ENCODE peak calls at places on chromosome 14, in four cellular contexts. One of them, this sample, is unnamed.
A peak's percentile ranks its signal among the peaks of the same experiment; 100 is the strongest.

GRCh38 chr14:88013750-88014349 is 8.9 kb downstream of the GPR65 start:
- DNase-seq in islet precursor cell: peak; percentile 83
- DNase-seq in Right ventricle myocardium superior: peak; percentile 65
- DNase-seq in hypothalamus: peak; percentile 68
- DNase-seq in this sample: peak; percentile 74

GRCh38 chr14:59159169-59159568 is 29.3 kb upstream of the DAAM1 start:
- DNase-seq in islet precursor cell: no peak
- DNase-seq in Right ventricle myocardium superior: no peak
- DNase-seq in hypothalamus: no peak
- DNase-seq in this sample: no peak

GRCh38 chr14:101726954-101727302 is 34.6 kb upstream of the PPP2R5C start:
- DNase-seq in islet precursor cell: peak; percentile 35
- DNase-seq in hypothalamus: no peak
- DNase-seq in Right ventricle myocardium superior: no peak
- DNase-seq in this sample: no peak

GRCh38 chr14:20415723-20416622 is 2.7 kb upstream of the TEP1 start:
- DNase-seq in hypothalamus: no peak
- DNase-seq in Right ventricle myocardium superior: no peak
- DNase-seq in islet precursor cell: no peak
- DNase-seq in this sample: peak; percentile 88

GRCh38 chr14:69048456-69048855 is 69.4 kb upstream of the ACTN1 start:
- DNase-seq in Right ventricle myocardium superior: no peak
- DNase-seq in hypothalamus: no peak
- DNase-seq in islet precursor cell: no peak
- DNase-seq in this sample: no peak

GRCh38 chr14:51283402-51283825 is 43.4 kb downstream of the TMX1 start:
- DNase-seq in islet precursor cell: no peak
- DNase-seq in Right ventricle myocardium superior: no peak
- DNase-seq in hypothalamus: no peak
- DNase-seq in this sample: peak; percentile 31

GRCh38 chr14:76784881-76785280 is 23.6 kb downstream of the VASH1 start:
- DNase-seq in islet precursor cell: peak; percentile 95
- DNase-seq in hypothalamus: peak; percentile 77
- DNase-seq in Right ventricle myocardium superior: peak; percentile 89
- DNase-seq in this sample: peak; percentile 81

GRCh38 chr14:52922656-52923055 is 28.2 kb downstream of the FERMT2 start:
- DNase-seq in hypothalamus: no peak
- DNase-seq in Right ventricle myocardium superior: no peak
- DNase-seq in islet precursor cell: no peak
- DNase-seq in this sample: no peak

GRCh38 chr14:55249423-55249822 is 21.8 kb upstream of the FBXO34 start:
- DNase-seq in islet precursor cell: peak; percentile 56
- DNase-seq in hypothalamus: no peak
- DNase-seq in Right ventricle myocardium superior: no peak
- DNase-seq in this sample: no peak

GRCh38 chr14:61322011-61322798 is 826 bp downstream of the PRKCH start:
- DNase-seq in Right ventricle myocardium superior: peak; percentile 64
- DNase-seq in islet precursor cell: peak; percentile 71
- DNase-seq in hypothalamus: no peak
- DNase-seq in this sample: no peak

GRCh38 chr14:98819132-98819866 is 452.7 kb downstream of the BCL11B start:
- DNase-seq in Right ventricle myocardium superior: no peak
- DNase-seq in hypothalamus: no peak
- DNase-seq in islet precursor cell: peak; percentile 98
- DNase-seq in this sample: no peak

GRCh38 chr14:83007641-83008237 is 1474.1 kb upstream of the SEL1L start:
- DNase-seq in hypothalamus: no peak
- DNase-seq in Right ventricle myocardium superior: no peak
- DNase-seq in islet precursor cell: no peak
- DNase-seq in this sample: no peak

GRCh38 chr14:66468778-66469367 is 17.3 kb upstream of the CCDC196 start:
- DNase-seq in hypothalamus: no peak
- DNase-seq in Right ventricle myocardium superior: no peak
- DNase-seq in islet precursor cell: no peak
- DNase-seq in this sample: no peak

GRCh38 chr14:99518441-99519346 is 37.5 kb downstream of the CCNK start:
- DNase-seq in Right ventricle myocardium superior: peak; percentile 86
- DNase-seq in islet precursor cell: peak; percentile 84
- DNase-seq in hypothalamus: peak; percentile 45
- DNase-seq in this sample: no peak

GRCh38 chr14:64766430-64767151 is 62.4 kb downstream of the PLEKHG3 start:
- DNase-seq in islet precursor cell: peak; percentile 87
- DNase-seq in Right ventricle myocardium superior: no peak
- DNase-seq in hypothalamus: no peak
- DNase-seq in this sample: no peak

GRCh38 chr14:99838555-99839193 is 45.5 kb downstream of the EML1 start:
- DNase-seq in Right ventricle myocardium superior: no peak
- DNase-seq in hypothalamus: no peak
- DNase-seq in islet precursor cell: peak; percentile 87
- DNase-seq in this sample: no peak

GRCh38 chr14:69818760-69819191 is 21.7 kb upstream of the SLC10A1 start:
- DNase-seq in hypothalamus: peak; percentile 5
- DNase-seq in islet precursor cell: peak; percentile 74
- DNase-seq in Right ventricle myocardium superior: no peak
- DNase-seq in this sample: peak; percentile 37

GRCh38 chr14:58587271-58587670 is 50.5 kb upstream of the DACT1 start:
- DNase-seq in hypothalamus: no peak
- DNase-seq in islet precursor cell: no peak
- DNase-seq in Right ventricle myocardium superior: no peak
- DNase-seq in this sample: no peak

GRCh38 chr14:102539544-102540309 is 30.2 kb upstream of the ANKRD9 start:
- DNase-seq in islet precursor cell: peak; percentile 48
- DNase-seq in hypothalamus: no peak
- DNase-seq in Right ventricle myocardium superior: peak; percentile 69
- DNase-seq in this sample: no peak

GRCh38 chr14:51293149-51293925 is 53.3 kb downstream of the TMX1 start:
- DNase-seq in Right ventricle myocardium superior: peak; percentile 70
- DNase-seq in islet precursor cell: no peak
- DNase-seq in hypothalamus: peak; percentile 31
- DNase-seq in this sample: no peak

GRCh38 chr14:81390706-81391105 is 9.4 kb downstream of the STON2 start:
- DNase-seq in islet precursor cell: no peak
- DNase-seq in hypothalamus: no peak
- DNase-seq in Right ventricle myocardium superior: peak; percentile 49
- DNase-seq in this sample: no peak

GRCh38 chr14:20454359-20454644 is 310 bp downstream of the OSGEP start:
- DNase-seq in islet precursor cell: no peak
- DNase-seq in Right ventricle myocardium superior: no peak
- DNase-seq in hypothalamus: no peak
- DNase-seq in this sample: no peak

GRCh38 chr14:87615822-87616679 is 376.9 kb downstream of the GALC start:
- DNase-seq in hypothalamus: peak; percentile 11
- DNase-seq in islet precursor cell: peak; percentile 80
- DNase-seq in Right ventricle myocardium superior: no peak
- DNase-seq in this sample: peak; percentile 65

GRCh38 chr14:58864751-58865519 is 227.2 kb downstream of the DACT1 start:
- DNase-seq in hypothalamus: no peak
- DNase-seq in islet precursor cell: no peak
- DNase-seq in Right ventricle myocardium superior: no peak
- DNase-seq in this sample: no peak

GRCh38 chr14:21989090-21989489 is 315.5 kb upstream of the OR4E1 start:
- DNase-seq in hypothalamus: no peak
- DNase-seq in islet precursor cell: no peak
- DNase-seq in Right ventricle myocardium superior: no peak
- DNase-seq in this sample: no peak

GRCh38 chr14:30928462-30928861 is 54.1 kb downstream of the COCH start:
- DNase-seq in islet precursor cell: no peak
- DNase-seq in Right ventricle myocardium superior: no peak
- DNase-seq in hypothalamus: no peak
- DNase-seq in this sample: peak; percentile 63

GRCh38 chr14:70885343-70886014 is 21.8 kb upstream of the PCNX1 start:
- DNase-seq in islet precursor cell: no peak
- DNase-seq in hypothalamus: no peak
- DNase-seq in Right ventricle myocardium superior: no peak
- DNase-seq in this sample: no peak

GRCh38 chr14:70871863-70872677 is 35.2 kb upstream of the PCNX1 start:
- DNase-seq in islet precursor cell: no peak
- DNase-seq in hypothalamus: no peak
- DNase-seq in Right ventricle myocardium superior: no peak
- DNase-seq in this sample: no peak